ENCODE peak calls at places on chromosomes 2 and 18, in nine cellular contexts. S is fibroblast of pulmonary artery; E is GM10248; F is left ventricle myocardium inferior; O is nephron progenitor cell; G is foreskin fibroblast; J is ascending aorta; Q is fibroblast of the aortic adventitia; D is activated CD8-positive, alpha-beta T cell treated with anti-CD3 and anti-CD28 coated beads for 36 hours. I is an unnamed sample.

GRCh38 chr18:37179384-37179783 is 350.5 kb downstream of the KIAA1328 start:
- DNase-seq in O (no peak), G (no peak), E (no peak), J (no peak), D (no peak), F (no peak), S (no peak), Q (no peak), I (no peak)

GRCh38 chr2:26685943-26686839 is 6.3 kb upstream of the KCNK3 start:
- DNase-seq in F (no peak), E (no peak), O (peak), D (no peak), G (no peak), J (no peak), Q (no peak), S (no peak), I (no peak)

GRCh38 chr2:235135195-235135965 is 183.6 kb downstream of the SH3BP4 start:
- DNase-seq in G (no peak), E (no peak), O (no peak), F (no peak), S (no peak), D (no peak), J (no peak), Q (no peak), I (no peak)

GRCh38 chr2:158600155-158600802 is 143.5 kb downstream of the PKP4 start:
- DNase-seq in G (peak), D (no peak), E (no peak), Q (peak), O (no peak), F (peak), J (no peak), S (peak), I (no peak)

GRCh38 chr2:191889924-191890323 is 43.0 kb upstream of the CAVIN2 start:
- DNase-seq in Q (no peak), G (no peak), S (no peak), D (no peak), J (no peak), E (no peak), F (no peak), O (no peak), I (no peak)

GRCh38 chr2:158486150-158486969 is 29.6 kb downstream of the PKP4 start:
- DNase-seq in S (no peak), D (no peak), J (no peak), G (no peak), Q (no peak), E (no peak), F (no peak), O (no peak), I (no peak)

GRCh38 chr2:46306988-46307655 is 9.9 kb downstream of the EPAS1 start:
- DNase-seq in F (no peak), E (no peak), Q (no peak), S (no peak), J (no peak), G (no peak), D (no peak), O (no peak), I (no peak)

GRCh38 chr2:128069769-128070168 is 21.2 kb upstream of the UGGT1 start:
- DNase-seq in F (no peak), O (no peak), E (no peak), S (peak), Q (peak), J (no peak), D (no peak), G (peak), I (no peak)

GRCh38 chr2:159953456-159953855 is 109.0 kb downstream of the PLA2R1 start:
- DNase-seq in G (no peak), S (no peak), J (no peak), O (no peak), E (no peak), F (no peak), D (no peak), Q (no peak), I (no peak)

GRCh38 chr2:10895231-10895630 is 16.5 kb upstream of the KCNF1 start:
- DNase-seq in Q (no peak), F (no peak), J (no peak), O (no peak), S (no peak), G (no peak), E (no peak), D (no peak), I (no peak)

GRCh38 chr18:4181882-4182568 is 273.1 kb downstream of the DLGAP1 start:
- DNase-seq in G (no peak), O (no peak), D (no peak), S (no peak), E (no peak), F (no peak), Q (no peak), J (no peak), I (no peak)

GRCh38 chr2:5794012-5794411 is 101.8 kb downstream of the SOX11 start:
- DNase-seq in F (no peak), E (no peak), G (no peak), O (no peak), D (no peak), S (no peak), Q (no peak), J (no peak), I (no peak)

GRCh38 chr2:56449449-56449860 is 265.7 kb downstream of the CCDC85A start:
- DNase-seq in D (no peak), F (no peak), E (no peak), S (no peak), J (no peak), O (no peak), Q (no peak), G (no peak), I (no peak)

GRCh38 chr2:30229596-30229995 is 1.7 kb upstream of the LBH start:
- DNase-seq in S (no peak), G (no peak), D (no peak), O (no peak), F (no peak), J (no peak), Q (no peak), E (no peak), I (no peak)

GRCh38 chr2:30231726-30232026 is 342 bp downstream of the LBH start:
- DNase-seq in Q (no peak), S (no peak), D (no peak), J (no peak), G (no peak), E (no peak), F (no peak), O (no peak), I (no peak)

GRCh38 chr2:30230855-30231725 is at the start of gene LBH:
- DNase-seq in Q (peak), O (peak), D (peak), S (peak), J (peak), G (peak), E (peak), F (peak), I (no peak)

GRCh38 chr2:30232027-30232800 is 880 bp downstream of the LBH start:
- DNase-seq in O (peak), E (peak), S (no peak), Q (peak), D (peak), F (peak), G (peak), J (no peak), I (no peak)

GRCh38 chr2:30230479-30230854 is 867 bp upstream of the LBH start:
- DNase-seq in D (peak), Q (no peak), S (peak), J (no peak), G (peak), E (no peak), F (peak), O (peak), I (no peak)
- TF ChIP-seq CTCF in D (no peak), Q (no peak), S (no peak), J (no peak), G (peak), E (no peak), F (peak), O (no peak), I (no peak)

GRCh38 chr2:120919771-120920437 is 184.2 kb downstream of the GLI2 start:
- DNase-seq in G (peak), Q (peak), S (peak), E (no peak), O (peak), J (peak), D (no peak), F (peak), I (no peak)

GRCh38 chr2:120922571-120923332 is 187.1 kb downstream of the GLI2 start:
- DNase-seq in S (no peak), F (no peak), O (no peak), Q (no peak), J (no peak), E (no peak), D (no peak), G (no peak), I (no peak)

GRCh38 chr2:120920438-120920814 is 184.8 kb downstream of the GLI2 start:
- DNase-seq in E (no peak), S (no peak), F (no peak), G (peak), D (no peak), Q (no peak), O (no peak), J (no peak), I (no peak)

GRCh38 chr2:120923426-120923825 is 187.8 kb downstream of the GLI2 start:
- DNase-seq in D (no peak), J (no peak), G (no peak), Q (no peak), F (no peak), E (no peak), O (no peak), S (no peak), I (no peak)

GRCh38 chr2:120921457-120921856 is 185.8 kb downstream of the GLI2 start:
- DNase-seq in J (no peak), E (no peak), S (no peak), O (no peak), Q (no peak), G (no peak), F (no peak), D (no peak), I (no peak)
- TF ChIP-seq CTCF in J (no peak), E (no peak), S (no peak), O (no peak), Q (no peak), G (no peak), F (no peak), D (no peak), I (no peak)

GRCh38 chr2:23505218-23505983 is 120.4 kb downstream of the KLHL29 start:
- DNase-seq in G (no peak), Q (no peak), S (no peak), O (no peak), D (no peak), E (no peak), F (no peak), J (no peak), I (no peak)
- TF ChIP-seq CTCF in G (no peak), Q (no peak), S (peak), O (no peak), D (no peak), E (no peak), F (no peak), J (no peak), I (no peak)

GRCh38 chr2:121253674-121254240 is 31.2 kb downstream of the TFCP2L1 start:
- DNase-seq in S (no peak), O (no peak), G (no peak), D (no peak), E (no peak), Q (no peak), J (no peak), F (no peak), I (no peak)

GRCh38 chr2:121253021-121253673 is 31.9 kb downstream of the TFCP2L1 start:
- DNase-seq in E (no peak), G (no peak), O (no peak), S (no peak), F (no peak), J (no peak), Q (no peak), D (no peak), I (no peak)

GRCh38 chr2:121254748-121255147 is 30.3 kb downstream of the TFCP2L1 start:
- DNase-seq in Q (no peak), G (no peak), O (no peak), E (no peak), J (no peak), F (no peak), D (no peak), S (no peak), I (no peak)

GRCh38 chr2:121248766-121249343 is 36.1 kb downstream of the TFCP2L1 start:
- DNase-seq in E (no peak), O (no peak), J (no peak), G (no peak), D (no peak), Q (no peak), F (no peak), S (no peak), I (no peak)

DNA sequence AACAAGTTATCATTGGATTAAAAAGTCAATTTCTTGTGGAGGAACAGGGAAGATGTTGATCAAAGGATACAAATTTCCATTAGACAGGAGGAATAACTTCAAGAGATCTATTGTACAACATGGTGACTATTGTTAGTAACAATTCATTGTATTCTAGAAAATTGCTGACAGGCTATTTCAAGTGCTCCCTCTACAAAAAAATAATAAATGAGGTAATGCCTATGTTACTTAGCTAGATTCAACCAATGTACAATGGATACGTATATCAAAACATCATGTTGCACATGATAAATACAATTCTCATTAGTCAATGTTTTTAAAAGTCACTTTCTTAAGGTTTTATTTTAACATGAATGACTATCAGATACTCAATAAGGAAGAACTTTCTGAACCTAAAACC is 33.5 kb downstream of the TFCP2L1 start:
- DNase-seq in D (no peak), J (no peak), F (no peak), E (no peak), Q (no peak), G (no peak), S (no peak), O (no peak), I (no peak)
- TF ChIP-seq CTCF in D (no peak), J (no peak), F (no peak), E (no peak), Q (no peak), G (no peak), S (no peak), O (no peak), I (no peak)

GRCh38 chr2:85770786-85771409 is 17.1 kb downstream of the ATOH8 start:
- DNase-seq in S (no peak), O (no peak), E (no peak), Q (no peak), G (no peak), J (no peak), D (no peak), F (no peak), I (no peak)

GRCh38 chr2:85768713-85769112 is 14.9 kb downstream of the ATOH8 start:
- DNase-seq in S (peak), J (no peak), F (peak), E (no peak), G (no peak), D (no peak), O (no peak), Q (peak), I (no peak)

GRCh38 chr2:85769236-85769986 is 15.6 kb downstream of the ATOH8 start:
- DNase-seq in E (no peak), J (no peak), Q (no peak), S (no peak), O (peak), F (no peak), D (peak), G (no peak), I (no peak)

GRCh38 chr2:85770369-85770768 is 16.6 kb downstream of the ATOH8 start:
- DNase-seq in F (no peak), S (no peak), G (no peak), Q (no peak), D (no peak), E (no peak), O (no peak), J (no peak), I (no peak)

DNA sequence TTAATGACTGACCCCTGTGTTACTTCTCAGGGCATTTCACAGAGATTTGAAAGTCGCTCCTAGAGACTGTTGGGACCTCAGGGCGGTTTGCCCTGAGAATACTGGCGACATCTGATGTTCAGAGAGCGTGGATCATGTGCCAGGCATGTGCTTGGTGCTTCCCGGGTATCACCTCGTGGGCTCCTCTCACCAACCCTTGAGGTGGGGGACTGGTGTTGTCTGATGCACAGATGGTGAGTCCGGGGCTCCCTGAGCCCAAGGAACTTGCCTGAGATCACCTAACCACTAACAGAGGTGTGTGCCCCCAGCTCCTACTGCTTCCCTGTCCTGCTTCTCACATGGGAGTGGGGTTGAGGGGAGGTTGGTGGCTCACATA is 16.2 kb downstream of the ATOH8 start:
- DNase-seq in J (no peak), Q (no peak), F (no peak), E (no peak), G (no peak), S (no peak), D (no peak), O (no peak), I (no peak)
- TF ChIP-seq CTCF in J (no peak), Q (no peak), F (no peak), E (no peak), G (no peak), S (no peak), D (no peak), O (no peak), I (no peak)

GRCh38 chr2:313991-314390 is 26.1 kb upstream of the ALKAL2 start:
- DNase-seq in G (no peak), O (no peak), D (no peak), F (no peak), E (no peak), Q (no peak), S (no peak), J (no peak), I (no peak)
- TF ChIP-seq CTCF in G (no peak), O (no peak), D (no peak), F (no peak), E (no peak), Q (no peak), S (no peak), J (no peak), I (no peak)

GRCh38 chr2:211860224-211860623 is 678.4 kb downstream of the ERBB4 start:
- DNase-seq in E (no peak), S (no peak), Q (no peak), J (no peak), O (no peak), D (no peak), G (no peak), F (no peak), I (no peak)

GRCh38 chr2:211854832-211855231 is 683.8 kb downstream of the ERBB4 start:
- DNase-seq in Q (no peak), S (no peak), F (no peak), O (no peak), D (no peak), J (no peak), E (no peak), G (no peak), I (no peak)
- TF ChIP-seq CTCF in Q (peak), S (no peak), F (no peak), O (peak), D (no peak), J (no peak), E (no peak), G (no peak), I (no peak)

GRCh38 chr18:49866680-49867079 is 53.3 kb upstream of the ACAA2 start:
- DNase-seq in J (no peak), S (no peak), F (no peak), G (no peak), O (no peak), E (no peak), D (no peak), Q (no peak), I (no peak)
- TF ChIP-seq CTCF in J (no peak), S (no peak), F (no peak), G (no peak), O (no peak), E (no peak), D (no peak), Q (no peak), I (no peak)

DNA sequence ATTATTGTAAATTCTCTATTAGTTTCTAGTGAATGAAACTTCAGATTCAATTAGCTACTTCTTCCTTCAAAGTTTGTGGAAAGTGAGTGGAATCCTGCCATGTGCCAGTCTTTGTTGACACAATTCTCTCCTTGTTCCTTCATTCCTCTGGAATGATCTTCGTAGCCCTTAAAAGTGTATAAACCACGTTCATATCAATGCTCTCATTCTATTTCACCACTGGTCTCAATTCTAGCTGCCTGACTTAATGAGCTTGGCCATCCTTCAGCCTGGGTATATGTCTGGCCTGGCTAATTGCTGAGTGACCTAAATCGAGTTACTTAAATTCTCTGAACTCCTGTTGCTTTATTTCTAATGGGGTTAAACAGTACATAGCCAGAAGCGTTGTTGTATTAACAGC is 43.5 kb downstream of the INSIG2 start:
- DNase-seq in Q (no peak), E (no peak), J (no peak), D (no peak), O (no peak), S (no peak), F (no peak), G (no peak), I (no peak)
- TF ChIP-seq CTCF in Q (no peak), E (no peak), J (no peak), D (no peak), O (no peak), S (no peak), F (no peak), G (no peak), I (no peak)

I was measured in CD14-positive monocyte.